ENCODE peak calls at places on chromosomes 13 and 19, in ten cellular contexts. G, Z, A, U, W, S, B, N, M and X are unnamed samples.

GRCh38 chr13:108895220-108895704 is 265.9 kb downstream of the MYO16 start:
- DNase-seq in G (no peak), Z (no peak), A (peak; percentile 46), U (no peak), W (no peak), S (no peak), B (no peak), N (no peak), M (peak; percentile 22), X (no peak)

GRCh38 chr19:58570770-58571574 is 2.2 kb downstream of the MZF1 start:
- DNase-seq in G (no peak), Z (no peak), A (no peak), U (peak; percentile 8), W (peak; percentile 15), S (peak; percentile 5), B (no peak), N (no peak), M (no peak), X (no peak)

GRCh38 chr19:46728208-46728607 is 11.3 kb upstream of the PRKD2 start:
- DNase-seq in G (no peak), Z (no peak), A (no peak), U (peak; percentile 76), W (no peak), S (no peak), B (no peak), N (no peak), M (no peak), X (no peak)

GRCh38 chr13:39577833-39578232 is 25.2 kb downstream of the LHFPL6 start:
- DNase-seq in G (no peak), Z (no peak), A (no peak), U (peak; percentile 68), W (no peak), S (no peak), B (no peak), N (no peak), M (no peak), X (no peak)

GRCh38 chr13:114324334-114324733 is 10.0 kb downstream of the CHAMP1 start:
- DNase-seq in G (no peak), Z (no peak), A (no peak), U (no peak), W (no peak), S (no peak), B (no peak), N (no peak), M (no peak), X (no peak)

GRCh38 chr13:44757671-44758070 is 181.5 kb upstream of the TSC22D1 start:
- DNase-seq in G (no peak), Z (no peak), A (no peak), U (no peak), W (no peak), S (no peak), B (no peak), N (no peak), M (no peak), X (no peak)

GRCh38 chr19:36128392-36128736 is 11.5 kb upstream of the CAPNS1 start:
- DNase-seq in G (no peak), Z (no peak), A (no peak), U (no peak), W (no peak), S (peak; percentile 50), B (peak; percentile 49), N (no peak), M (no peak), X (no peak)

GRCh38 chr19:39304185-39304513 is 7.9 kb downstream of the IFNL1 start:
- DNase-seq in G (no peak), Z (no peak), A (no peak), U (no peak), W (no peak), S (no peak), B (no peak), N (no peak), M (no peak), X (no peak)

GRCh38 chr13:97388385-97388784 is 45.6 kb upstream of the RAP2A start:
- DNase-seq in G (no peak), Z (no peak), A (no peak), U (no peak), W (no peak), S (no peak), B (no peak), N (no peak), M (no peak), X (no peak)

GRCh38 chr13:73190477-73190876 is 131.7 kb downstream of the KLF5 start:
- DNase-seq in G (no peak), Z (no peak), A (no peak), U (no peak), W (no peak), S (no peak), B (no peak), N (no peak), M (no peak), X (no peak)

GRCh38 chr19:35268546-35269424 is at the start of gene USF2:
- DNase-seq in G (peak; percentile 50), Z (peak; percentile 49), A (peak; percentile 90), U (peak; percentile 80), W (peak; percentile 81), S (peak; percentile 76), B (peak; percentile 70), N (no peak), M (peak; percentile 75), X (peak; percentile 71)

GRCh38 chr19:15640294-15640903 is at the start of gene CYP4F3:
- DNase-seq in G (no peak), Z (no peak), A (peak; percentile 85), U (peak; percentile 55), W (no peak), S (no peak), B (no peak), N (no peak), M (no peak), X (peak; percentile 6)

GRCh38 chr19:17202249-17202648 is 12.9 kb upstream of the USE1 start:
- DNase-seq in G (no peak), Z (no peak), A (peak; percentile 53), U (no peak), W (peak; percentile 37), S (no peak), B (no peak), N (no peak), M (no peak), X (no peak)

GRCh38 chr19:50509366-50509765 is 1.6 kb downstream of the JOSD2 start:
- DNase-seq in G (no peak), Z (no peak), A (no peak), U (no peak), W (no peak), S (no peak), B (no peak), N (no peak), M (no peak), X (no peak)